ENCODE peak calls at places on chromosomes 6 and 20, in ten cellular contexts. One of them, this sample, is unnamed. For H3K4me1, the result is how much of the 10 kb centered on the place peaks cover.

GRCh38 chr20:62977613-62978558 is 25.4 kb downstream of the SLC17A9 start:
- DNase-seq in CD8-positive, alpha-beta T cell: peak
- DNase-seq in cardiac muscle cell: no peak
- DNase-seq in uterus: no peak
- DNase-seq in psoas muscle: no peak
- DNase-seq in kidney: no peak
- DNase-seq in PC-3: peak
- DNase-seq in esophagus squamous epithelium: no peak
- DNase-seq in right lobe of liver: no peak
- DNase-seq in tibial artery: no peak
- DNase-seq in this sample: no peak

GRCh38 chr6:160428818-160429744 is 80.9 kb downstream of the SLC22A3 start:
- DNase-seq in kidney: no peak
- DNase-seq in CD8-positive, alpha-beta T cell: no peak
- DNase-seq in tibial artery: no peak
- DNase-seq in cardiac muscle cell: no peak
- DNase-seq in right lobe of liver: no peak
- DNase-seq in uterus: no peak
- DNase-seq in esophagus squamous epithelium: no peak
- DNase-seq in PC-3: no peak
- DNase-seq in psoas muscle: no peak
- DNase-seq in this sample: no peak

GRCh38 chr6:73451166-73452106 is 661 bp downstream of the CGAS start:
- DNase-seq in CD8-positive, alpha-beta T cell: peak
- DNase-seq in psoas muscle: peak
- DNase-seq in kidney: peak
- DNase-seq in esophagus squamous epithelium: no peak
- DNase-seq in cardiac muscle cell: peak
- DNase-seq in right lobe of liver: peak
- DNase-seq in uterus: peak
- DNase-seq in tibial artery: peak
- DNase-seq in PC-3: peak
- DNase-seq in this sample: peak

GRCh38 chr20:32010666-32011065 is 428 bp downstream of the CCM2L start:
- DNase-seq in CD8-positive, alpha-beta T cell: no peak
- DNase-seq in uterus: no peak
- DNase-seq in kidney: no peak
- DNase-seq in tibial artery: no peak
- DNase-seq in right lobe of liver: no peak
- DNase-seq in psoas muscle: no peak
- DNase-seq in esophagus squamous epithelium: no peak
- DNase-seq in PC-3: no peak
- DNase-seq in cardiac muscle cell: no peak
- DNase-seq in this sample: no peak

GRCh38 chr6:41786451-41787218 is 859 bp upstream of the TOMM6 start:
- DNase-seq in kidney: peak
- DNase-seq in uterus: peak
- DNase-seq in CD8-positive, alpha-beta T cell: peak
- DNase-seq in esophagus squamous epithelium: peak
- DNase-seq in right lobe of liver: peak
- DNase-seq in PC-3: peak
- DNase-seq in tibial artery: peak
- DNase-seq in cardiac muscle cell: peak
- DNase-seq in psoas muscle: peak
- DNase-seq in this sample: peak

GRCh38 chr6:113031591-113031990 is 684.5 kb downstream of the RFPL4B start:
- DNase-seq in uterus: no peak
- DNase-seq in tibial artery: no peak
- DNase-seq in cardiac muscle cell: peak
- DNase-seq in kidney: no peak
- DNase-seq in PC-3: no peak
- DNase-seq in esophagus squamous epithelium: no peak
- DNase-seq in right lobe of liver: no peak
- DNase-seq in CD8-positive, alpha-beta T cell: no peak
- DNase-seq in psoas muscle: no peak
- DNase-seq in this sample: no peak

GRCh38 chr6:17536586-17536985 is 63.5 kb upstream of the FAM8A1 start:
- DNase-seq in PC-3: no peak
- DNase-seq in cardiac muscle cell: no peak
- DNase-seq in kidney: no peak
- DNase-seq in esophagus squamous epithelium: no peak
- DNase-seq in psoas muscle: no peak
- DNase-seq in uterus: no peak
- DNase-seq in tibial artery: no peak
- DNase-seq in right lobe of liver: no peak
- DNase-seq in CD8-positive, alpha-beta T cell: no peak
- DNase-seq in this sample: no peak

GRCh38 chr6:27866370-27867050 is 45.7 kb downstream of the OR2B2 start:
- DNase-seq in CD8-positive, alpha-beta T cell: peak
- DNase-seq in PC-3: no peak
- DNase-seq in cardiac muscle cell: peak
- DNase-seq in tibial artery: no peak
- DNase-seq in uterus: no peak
- DNase-seq in kidney: no peak
- DNase-seq in psoas muscle: no peak
- DNase-seq in right lobe of liver: no peak
- DNase-seq in esophagus squamous epithelium: no peak
- DNase-seq in this sample: no peak

GRCh38 chr20:5741089-5741488 is 9.1 kb upstream of the SHLD1 start:
- DNase-seq in psoas muscle: no peak
- DNase-seq in cardiac muscle cell: no peak
- DNase-seq in uterus: no peak
- DNase-seq in CD8-positive, alpha-beta T cell: no peak
- DNase-seq in esophagus squamous epithelium: no peak
- DNase-seq in PC-3: no peak
- DNase-seq in tibial artery: no peak
- DNase-seq in right lobe of liver: no peak
- DNase-seq in kidney: no peak
- DNase-seq in this sample: no peak

GRCh38 chr6:139161169-139161568 is 26.3 kb downstream of the HECA start:
- DNase-seq in kidney: no peak
- DNase-seq in psoas muscle: no peak
- DNase-seq in PC-3: no peak
- DNase-seq in CD8-positive, alpha-beta T cell: peak
- DNase-seq in uterus: no peak
- DNase-seq in cardiac muscle cell: no peak
- DNase-seq in right lobe of liver: no peak
- DNase-seq in tibial artery: no peak
- DNase-seq in esophagus squamous epithelium: no peak
- DNase-seq in this sample: no peak

GRCh38 chr6:169093121-169093723 is 160.4 kb downstream of the THBS2 start:
- DNase-seq in kidney: no peak
- DNase-seq in tibial artery: no peak
- DNase-seq in CD8-positive, alpha-beta T cell: no peak
- DNase-seq in right lobe of liver: no peak
- DNase-seq in PC-3: no peak
- DNase-seq in uterus: no peak
- DNase-seq in esophagus squamous epithelium: no peak
- DNase-seq in cardiac muscle cell: no peak
- DNase-seq in psoas muscle: no peak
- DNase-seq in this sample: no peak

GRCh38 chr6:3808189-3808588 is 41.0 kb upstream of the FAM50B start:
- DNase-seq in cardiac muscle cell: no peak
- DNase-seq in esophagus squamous epithelium: no peak
- DNase-seq in uterus: no peak
- DNase-seq in tibial artery: no peak
- DNase-seq in kidney: no peak
- DNase-seq in CD8-positive, alpha-beta T cell: no peak
- DNase-seq in psoas muscle: no peak
- DNase-seq in right lobe of liver: no peak
- DNase-seq in PC-3: peak
- DNase-seq in this sample: no peak

GRCh38 chr6:69286341-69286740 is 510.5 kb downstream of the LMBRD1 start:
- DNase-seq in uterus: no peak
- DNase-seq in CD8-positive, alpha-beta T cell: no peak
- DNase-seq in esophagus squamous epithelium: no peak
- DNase-seq in right lobe of liver: no peak
- DNase-seq in cardiac muscle cell: no peak
- DNase-seq in PC-3: no peak
- DNase-seq in kidney: no peak
- DNase-seq in psoas muscle: no peak
- DNase-seq in tibial artery: no peak
- DNase-seq in this sample: no peak

GRCh38 chr6:97133071-97133470 is 149.9 kb downstream of the MMS22L start:
- DNase-seq in cardiac muscle cell: peak
- DNase-seq in tibial artery: no peak
- DNase-seq in kidney: no peak
- DNase-seq in right lobe of liver: no peak
- DNase-seq in psoas muscle: no peak
- DNase-seq in uterus: no peak
- DNase-seq in esophagus squamous epithelium: no peak
- DNase-seq in PC-3: peak
- DNase-seq in CD8-positive, alpha-beta T cell: no peak
- DNase-seq in this sample: peak

GRCh38 chr6:33622456-33623431 is 1.6 kb downstream of the ITPR3 start:
- DNase-seq in cardiac muscle cell: no peak
- DNase-seq in esophagus squamous epithelium: no peak
- DNase-seq in right lobe of liver: no peak
- DNase-seq in CD8-positive, alpha-beta T cell: no peak
- DNase-seq in tibial artery: peak
- DNase-seq in kidney: peak
- DNase-seq in PC-3: peak
- DNase-seq in uterus: no peak
- DNase-seq in psoas muscle: no peak
- DNase-seq in this sample: no peak

GRCh38 chr6:113908801-113909200 is 51.7 kb downstream of the MARCKS start:
- DNase-seq in kidney: no peak
- DNase-seq in psoas muscle: no peak
- DNase-seq in PC-3: no peak
- DNase-seq in right lobe of liver: no peak
- DNase-seq in uterus: no peak
- DNase-seq in esophagus squamous epithelium: no peak
- DNase-seq in cardiac muscle cell: no peak
- DNase-seq in tibial artery: no peak
- DNase-seq in CD8-positive, alpha-beta T cell: no peak
- DNase-seq in this sample: no peak

GRCh38 chr6:87705070-87705691 is 3.1 kb upstream of the AKIRIN2 start:
- DNase-seq in tibial artery: no peak
- DNase-seq in esophagus squamous epithelium: no peak
- DNase-seq in uterus: no peak
- DNase-seq in PC-3: peak
- DNase-seq in CD8-positive, alpha-beta T cell: no peak
- DNase-seq in cardiac muscle cell: no peak
- DNase-seq in kidney: no peak
- DNase-seq in psoas muscle: no peak
- DNase-seq in right lobe of liver: no peak
- DNase-seq in this sample: no peak

GRCh38 chr6:155186052-155186658 is 77.7 kb upstream of the CLDN20 start:
- DNase-seq in uterus: no peak
- DNase-seq in psoas muscle: no peak
- DNase-seq in PC-3: peak
- DNase-seq in right lobe of liver: no peak
- DNase-seq in esophagus squamous epithelium: no peak
- DNase-seq in tibial artery: no peak
- DNase-seq in kidney: no peak
- DNase-seq in cardiac muscle cell: no peak
- DNase-seq in CD8-positive, alpha-beta T cell: no peak
- DNase-seq in this sample: no peak

DNA sequence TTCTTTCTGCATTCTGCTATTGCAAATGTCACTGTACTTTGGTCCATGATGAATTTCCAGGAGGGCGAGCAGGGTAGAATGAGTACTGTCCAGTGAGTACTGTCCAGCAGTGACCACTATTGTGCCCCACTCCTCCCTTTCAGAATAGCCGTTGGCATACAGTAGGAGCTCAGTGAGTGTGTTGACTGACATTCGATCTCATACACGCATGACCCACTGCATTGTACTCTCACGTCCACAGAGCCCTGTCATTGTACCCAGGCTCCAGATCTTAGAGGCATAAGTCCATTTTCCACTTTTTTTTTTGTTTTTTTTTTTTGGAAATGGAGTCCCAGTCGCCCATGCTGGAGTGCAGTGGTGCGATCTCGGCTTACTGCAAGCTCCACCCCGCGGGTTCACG is 8.2 kb downstream of the DYNLRB1 start:
- DNase-seq in kidney: no peak
- DNase-seq in right lobe of liver: no peak
- DNase-seq in CD8-positive, alpha-beta T cell: peak
- DNase-seq in PC-3: no peak
- DNase-seq in uterus: no peak
- DNase-seq in tibial artery: no peak
- DNase-seq in cardiac muscle cell: no peak
- DNase-seq in esophagus squamous epithelium: no peak
- DNase-seq in psoas muscle: no peak
- DNase-seq in this sample: no peak
- H3K27ac ChIP-seq in kidney: no peak
- H3K27ac ChIP-seq in right lobe of liver: no peak
- H3K27ac ChIP-seq in CD8-positive, alpha-beta T cell: no peak
- H3K27ac ChIP-seq in PC-3: no peak
- H3K27ac ChIP-seq in uterus: peak
- H3K27ac ChIP-seq in tibial artery: peak
- H3K27ac ChIP-seq in cardiac muscle cell: no peak
- H3K27ac ChIP-seq in esophagus squamous epithelium: peak
- H3K27ac ChIP-seq in psoas muscle: peak
- H3K27ac ChIP-seq in this sample: no peak

GRCh38 chr20:20148774-20149173 is 96.4 kb downstream of the CFAP61 start:
- DNase-seq in kidney: no peak
- DNase-seq in uterus: no peak
- DNase-seq in CD8-positive, alpha-beta T cell: no peak
- DNase-seq in PC-3: no peak
- DNase-seq in right lobe of liver: no peak
- DNase-seq in psoas muscle: no peak
- DNase-seq in tibial artery: no peak
- DNase-seq in esophagus squamous epithelium: no peak
- DNase-seq in cardiac muscle cell: no peak
- DNase-seq in this sample: no peak
- H3K4me1 ChIP-seq in kidney: under half
- H3K4me1 ChIP-seq in uterus: under half
- H3K4me1 ChIP-seq in CD8-positive, alpha-beta T cell: under half
- H3K4me1 ChIP-seq in PC-3: under half
- H3K4me1 ChIP-seq in right lobe of liver: under half
- H3K4me1 ChIP-seq in psoas muscle: under half
- H3K4me1 ChIP-seq in tibial artery: under half
- H3K4me1 ChIP-seq in esophagus squamous epithelium: under half
- H3K4me1 ChIP-seq in cardiac muscle cell: under half
- H3K4me1 ChIP-seq in this sample: under half

DNA sequence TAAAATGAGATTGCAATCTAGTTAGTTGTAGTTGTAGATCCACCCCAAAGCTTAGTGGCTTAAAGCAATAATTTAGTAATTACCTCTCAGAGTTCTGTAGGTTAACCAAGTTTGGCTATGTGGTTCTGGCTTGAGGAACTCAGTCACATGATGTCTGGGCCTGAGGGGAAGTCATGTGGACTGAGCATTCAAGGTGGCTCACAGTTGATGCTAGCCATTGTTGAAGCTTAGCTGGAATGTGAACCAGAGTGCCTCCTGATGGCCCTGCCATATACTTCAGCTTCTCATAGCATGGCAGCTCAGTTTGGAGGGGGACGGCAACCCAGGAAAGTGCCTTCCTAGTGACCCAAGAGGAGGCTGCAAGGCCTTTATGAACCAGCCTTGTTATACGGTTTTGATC is 263.2 kb upstream of the RNF217 start:
- DNase-seq in uterus: no peak
- DNase-seq in esophagus squamous epithelium: no peak
- DNase-seq in kidney: no peak
- DNase-seq in PC-3: no peak
- DNase-seq in psoas muscle: no peak
- DNase-seq in cardiac muscle cell: no peak
- DNase-seq in CD8-positive, alpha-beta T cell: no peak
- DNase-seq in right lobe of liver: no peak
- DNase-seq in tibial artery: no peak
- DNase-seq in this sample: no peak
- TF ChIP-seq CTCF in uterus: no peak
- TF ChIP-seq CTCF in esophagus squamous epithelium: no peak
- TF ChIP-seq CTCF in kidney: no peak
- TF ChIP-seq CTCF in PC-3: no peak
- TF ChIP-seq CTCF in psoas muscle: no peak
- TF ChIP-seq CTCF in cardiac muscle cell: no peak
- TF ChIP-seq CTCF in CD8-positive, alpha-beta T cell: no peak
- TF ChIP-seq CTCF in right lobe of liver: no peak
- TF ChIP-seq CTCF in tibial artery: no peak
- TF ChIP-seq CTCF in this sample: no peak

GRCh38 chr6:7129360-7129759 is 21.6 kb downstream of the RREB1 start:
- DNase-seq in right lobe of liver: no peak
- DNase-seq in cardiac muscle cell: no peak
- DNase-seq in PC-3: peak
- DNase-seq in tibial artery: no peak
- DNase-seq in uterus: no peak
- DNase-seq in kidney: no peak
- DNase-seq in esophagus squamous epithelium: no peak
- DNase-seq in psoas muscle: no peak
- DNase-seq in CD8-positive, alpha-beta T cell: no peak
- DNase-seq in this sample: no peak
- H3K27ac ChIP-seq in right lobe of liver: peak
- H3K27ac ChIP-seq in cardiac muscle cell: peak
- H3K27ac ChIP-seq in PC-3: peak
- H3K27ac ChIP-seq in tibial artery: no peak
- H3K27ac ChIP-seq in uterus: no peak
- H3K27ac ChIP-seq in kidney: no peak
- H3K27ac ChIP-seq in esophagus squamous epithelium: peak
- H3K27ac ChIP-seq in psoas muscle: peak
- H3K27ac ChIP-seq in CD8-positive, alpha-beta T cell: no peak
- H3K27ac ChIP-seq in this sample: peak